ENCODE peak calls at places on chromosomes 12 and 14, in ten cellular contexts. F is effector memory CD4-positive, alpha-beta T cell; D is PC-9; J is GM23248; P is brain microvascular endothelial cell; Y is A549; G is skeletal muscle cell; W is small intestine; E is CD4-positive, CD25-positive, alpha-beta regulatory T cell; Q is heart right ventricle. M is an unnamed sample.

GRCh38 chr12:47277972-47278448 is 198.3 kb upstream of the AMIGO2 start:
- DNase-seq in G (peak; percentile 83), J (peak; percentile 99), E (no peak), W (peak; percentile 42), D (peak; percentile 50), P (peak; percentile 81), Y (peak; percentile 96), F (no peak), Q (no peak), M (peak; percentile 91)

GRCh38 chr14:30389134-30389900 is 169.6 kb upstream of the G2E3 start:
- DNase-seq in Y (no peak), P (no peak), E (no peak), Q (peak; percentile 10), F (no peak), D (no peak), G (no peak), W (no peak), J (peak; percentile 49), M (peak; percentile 8)

GRCh38 chr12:50677858-50678257 is 86.0 kb upstream of the ATF1 start:
- DNase-seq in J (peak; percentile 26), F (no peak), Y (no peak), P (no peak), Q (peak; percentile 25), G (peak; percentile 29), D (no peak), W (no peak), E (no peak), M (peak; percentile 16)

GRCh38 chr14:30243805-30244204 is 315.2 kb upstream of the G2E3 start:
- DNase-seq in D (no peak), P (peak; percentile 43), W (no peak), Q (no peak), F (no peak), Y (no peak), E (no peak), G (no peak), J (peak; percentile 82), M (peak; percentile 54)

GRCh38 chr14:69886843-69887242 is 7.6 kb downstream of the SMOC1 start:
- DNase-seq in Y (no peak), P (peak; percentile 34), D (no peak), E (no peak), Q (no peak), W (no peak), F (no peak), G (no peak), J (peak; percentile 74), M (peak; percentile 78)

GRCh38 chr14:30551460-30551859 is 7.5 kb upstream of the G2E3 start:
- DNase-seq in W (no peak), Y (no peak), J (no peak), D (no peak), P (peak; percentile 22), E (no peak), Q (no peak), F (no peak), G (no peak), M (no peak)

GRCh38 chr14:65860956-65861631 is 448.6 kb downstream of the FUT8 start:
- DNase-seq in G (no peak), Q (no peak), Y (no peak), W (no peak), F (no peak), D (no peak), J (no peak), P (no peak), E (peak; percentile 33), M (no peak)

GRCh38 chr14:56490379-56490778 is 89.2 kb upstream of the TMEM260 start:
- DNase-seq in P (no peak), W (peak; percentile 49), J (peak; percentile 73), G (no peak), Q (no peak), F (no peak), Y (no peak), E (peak; percentile 32), D (no peak), M (peak; percentile 51)

GRCh38 chr12:111201036-111201435 is 167.9 kb downstream of the PHETA1 start:
- DNase-seq in W (no peak), J (no peak), E (no peak), Q (no peak), G (no peak), D (no peak), F (no peak), P (no peak), Y (no peak), M (no peak)

GRCh38 chr12:110687770-110688169 is 1.1 kb downstream of the HVCN1 start:
- DNase-seq in E (no peak), F (no peak), Y (no peak), W (no peak), P (no peak), G (no peak), Q (no peak), D (no peak), J (no peak), M (no peak)

GRCh38 chr12:87382959-87383591 is 646.1 kb downstream of the C12orf50 start:
- DNase-seq in G (no peak), J (no peak), Y (no peak), E (no peak), F (no peak), P (no peak), Q (no peak), W (peak; percentile 13), D (no peak), M (no peak)

GRCh38 chr14:41629876-41630275 is 23.2 kb downstream of the LRFN5 start:
- DNase-seq in G (no peak), D (no peak), W (no peak), F (no peak), E (no peak), Q (no peak), J (no peak), P (no peak), Y (no peak), M (no peak)

GRCh38 chr12:57605308-57606015 is 838 bp downstream of the DTX3 start:
- DNase-seq in J (peak; percentile 21), D (no peak), P (no peak), W (peak; percentile 37), Y (no peak), Q (no peak), E (no peak), G (no peak), F (no peak), M (no peak)

GRCh38 chr12:21296751-21297406 is 37.8 kb downstream of the SLCO1A2 start:
- DNase-seq in Y (peak; percentile 16), D (no peak), P (no peak), G (no peak), F (no peak), Q (no peak), J (peak; percentile 49), W (no peak), E (peak; percentile 10), M (peak; percentile 35)
- H3K4me3 ChIP-seq in Y (no peak overlapping the region), D (no peak overlapping the region), P (no peak overlapping the region), G (no peak overlapping the region), F (no peak overlapping the region), Q (no peak overlapping the region), J (no peak overlapping the region), W (no peak overlapping the region), E (no peak overlapping the region), M (no peak overlapping the region)

GRCh38 chr14:75282166-75282547 is 3.5 kb downstream of the FOS start:
- DNase-seq in F (peak; percentile 56), Q (no peak), E (no peak), Y (no peak), G (no peak), D (no peak), J (peak; percentile 48), P (no peak), W (peak; percentile 35), M (peak; percentile 74)
- H3K4me3 ChIP-seq in F (no peak overlapping the region), Q (no peak overlapping the region), E (peak overlapping the region; percentile 48), Y (no peak overlapping the region), G (no peak overlapping the region), D (no peak overlapping the region), J (no peak overlapping the region), P (no peak overlapping the region), W (peak overlapping the region; percentile 30), M (no peak overlapping the region)

GRCh38 chr14:104802913-104803184 is 1.9 kb downstream of the ZBTB42 start:
- DNase-seq in P (no peak), J (no peak), G (no peak), D (no peak), Y (no peak), E (no peak), F (no peak), Q (no peak), W (no peak), M (no peak)

GRCh38 chr14:104803280-104803915 is 2.5 kb downstream of the ZBTB42 start:
- DNase-seq in W (no peak), J (no peak), P (no peak), G (no peak), E (no peak), Q (no peak), Y (no peak), F (no peak), D (no peak), M (no peak)

GRCh38 chr14:104800600-104801283 is at the start of gene ZBTB42:
- DNase-seq in P (peak; percentile 18), D (peak; percentile 79), F (peak; percentile 69), W (peak; percentile 90), G (no peak), E (peak; percentile 68), J (peak; percentile 70), Q (peak; percentile 54), Y (no peak), M (peak; percentile 50)

GRCh38 chr14:104801284-104802119 is 601 bp downstream of the ZBTB42 start:
- DNase-seq in F (no peak), Q (no peak), J (no peak), G (no peak), D (no peak), W (peak; percentile 41), E (no peak), Y (no peak), P (no peak), M (no peak)

GRCh38 chr14:104802120-104802912 is 1.4 kb downstream of the ZBTB42 start:
- DNase-seq in D (no peak), G (no peak), Q (no peak), P (no peak), Y (no peak), F (no peak), J (no peak), E (no peak), W (no peak), M (no peak)
- H3K4me3 ChIP-seq in D (no peak overlapping the region), G (no peak overlapping the region), Q (no peak overlapping the region), P (no peak overlapping the region), Y (no peak overlapping the region), F (no peak overlapping the region), J (no peak overlapping the region), E (no peak overlapping the region), W (no peak overlapping the region), M (no peak overlapping the region)

GRCh38 chr14:91055016-91055415 is 5.4 kb downstream of the RPS6KA5 start:
- DNase-seq in D (no peak), W (no peak), Q (no peak), F (no peak), G (no peak), Y (no peak), E (no peak), P (no peak), J (no peak), M (no peak)

GRCh38 chr14:91060472-91061308 is at the start of gene RPS6KA5:
- DNase-seq in D (peak; percentile 88), E (peak; percentile 99), G (peak; percentile 100), F (peak; percentile 100), P (peak; percentile 100), Q (peak; percentile 100), W (peak; percentile 100), Y (peak; percentile 97), J (peak; percentile 100), M (peak; percentile 100)

GRCh38 chr14:91056361-91056760 is 4.1 kb downstream of the RPS6KA5 start:
- DNase-seq in Y (no peak), F (no peak), P (no peak), D (no peak), W (no peak), G (no peak), E (no peak), Q (no peak), J (no peak), M (no peak)

GRCh38 chr14:91059576-91060471 is 617 bp downstream of the RPS6KA5 start:
- DNase-seq in Q (no peak), J (peak; percentile 75), Y (peak; percentile 41), W (peak; percentile 50), F (peak; percentile 58), G (no peak), D (peak; percentile 8), P (peak; percentile 1), E (peak; percentile 62), M (no peak)

GRCh38 chr14:91058017-91058675 is 2.3 kb downstream of the RPS6KA5 start:
- DNase-seq in P (no peak), Q (no peak), W (no peak), Y (no peak), F (no peak), D (no peak), E (no peak), G (no peak), J (peak; percentile 43), M (no peak)
- H3K4me3 ChIP-seq in P (no peak overlapping the region), Q (no peak overlapping the region), W (no peak overlapping the region), Y (no peak overlapping the region), F (no peak overlapping the region), D (no peak overlapping the region), E (peak overlapping the region; percentile 61), G (no peak overlapping the region), J (no peak overlapping the region), M (no peak overlapping the region)

M was measured in astrocyte of the spinal cord.